ENCODE peak calls at places on chromosomes 5 and 9, in seven cellular contexts. G is Caco-2, F is fibroblast of villous mesenchyme, A is upper lobe of right lung, R is neural progenitor cell, L is retinal pigment epithelial cell, Z is vagina. C is an unnamed sample.

GRCh38 chr5:52811067-52811749 is 23.5 kb downstream of the ITGA1 start:
- DNase-seq in G (no peak), F (peak; percentile 71), A (no peak), R (no peak), L (no peak), Z (no peak), C (no peak)

GRCh38 chr5:74643160-74643562 is 2.6 kb upstream of the ENC1 start:
- DNase-seq in G (peak; percentile 66), F (peak; percentile 96), A (no peak), R (no peak), L (peak; percentile 92), Z (no peak), C (peak; percentile 92)

GRCh38 chr5:95759634-95760033 is 28.5 kb downstream of the RHOBTB3 start:
- DNase-seq in G (peak; percentile 56), F (peak; percentile 87), A (no peak), R (no peak), L (no peak), Z (no peak), C (peak; percentile 54)

GRCh38 chr5:148912146-148912545 is 85.7 kb downstream of the ADRB2 start:
- DNase-seq in G (no peak), F (no peak), A (no peak), R (no peak), L (no peak), Z (no peak), C (no peak)

GRCh38 chr9:136997830-136998234 is 1.5 kb upstream of the CLIC3 start:
- DNase-seq in G (no peak), F (no peak), A (no peak), R (no peak), L (no peak), Z (no peak), C (no peak)

GRCh38 chr9:73079326-73079725 is 72.3 kb upstream of the ANXA1 start:
- DNase-seq in G (no peak), F (no peak), A (no peak), R (no peak), L (no peak), Z (no peak), C (no peak)

GRCh38 chr5:118628672-118629354 is 359.5 kb downstream of the DTWD2 start:
- DNase-seq in G (no peak), F (no peak), A (no peak), R (peak; percentile 53), L (no peak), Z (no peak), C (no peak)

GRCh38 chr9:70602364-70603019 is 188.0 kb upstream of the KLF9 start:
- DNase-seq in G (peak; percentile 26), F (peak; percentile 95), A (no peak), R (peak; percentile 73), L (peak; percentile 77), Z (no peak), C (peak; percentile 49)

GRCh38 chr5:87413116-87413645 is 451 bp upstream of the CCNH start:
- DNase-seq in G (no peak), F (no peak), A (no peak), R (peak; percentile 6), L (no peak), Z (no peak), C (no peak)

GRCh38 chr5:133461796-133462516 is 150.4 kb downstream of the FSTL4 start:
- DNase-seq in G (no peak), F (no peak), A (no peak), R (no peak), L (no peak), Z (no peak), C (no peak)

GRCh38 chr9:72633966-72634365 is 112.6 kb downstream of the TMC1 start:
- DNase-seq in G (no peak), F (peak; percentile 32), A (no peak), R (no peak), L (no peak), Z (no peak), C (no peak)

GRCh38 chr5:31733365-31733764 is 94.4 kb downstream of the PDZD2 start:
- DNase-seq in G (no peak), F (no peak), A (no peak), R (no peak), L (peak; percentile 19), Z (no peak), C (no peak)

GRCh38 chr5:172385661-172386187 is 68.6 kb downstream of the SH3PXD2B start:
- DNase-seq in G (no peak), F (no peak), A (no peak), R (no peak), L (no peak), Z (no peak), C (no peak)

GRCh38 chr5:38463634-38464521 is 92.6 kb downstream of the LIFR start:
- DNase-seq in G (peak; percentile 53), F (peak; percentile 90), A (no peak), R (no peak), L (peak; percentile 34), Z (no peak), C (peak; percentile 91)

GRCh38 chr9:121619566-121619965 is 31.9 kb upstream of the DAB2IP start:
- DNase-seq in G (no peak), F (no peak), A (no peak), R (no peak), L (no peak), Z (no peak), C (no peak)

GRCh38 chr5:61386062-61386800 is 54.2 kb downstream of the ZSWIM6 start:
- DNase-seq in G (no peak), F (peak; percentile 27), A (no peak), R (peak; percentile 18), L (no peak), Z (no peak), C (no peak)

GRCh38 chr9:109817846-109818472 is 38.0 kb downstream of the PALM2AKAP2 start:
- DNase-seq in G (peak; percentile 70), F (peak; percentile 96), A (no peak), R (peak; percentile 94), L (peak; percentile 89), Z (no peak), C (peak; percentile 92)

GRCh38 chr9:133188006-133188842 is 20.8 kb downstream of the OBP2B start:
- DNase-seq in G (peak; percentile 79), F (no peak), A (peak; percentile 64), R (peak; percentile 61), L (no peak), Z (no peak), C (no peak)

GRCh38 chr9:93827545-93828330 is 127.4 kb downstream of the BARX1 start:
- DNase-seq in G (no peak), F (peak; percentile 43), A (peak; percentile 78), R (peak; percentile 83), L (no peak), Z (no peak), C (no peak)

GRCh38 chr5:141668601-141669265 is 13.3 kb downstream of the ARAP3 start:
- DNase-seq in G (no peak), F (no peak), A (no peak), R (no peak), L (no peak), Z (no peak), C (no peak)

GRCh38 chr9:115254781-115255180 is 136.8 kb upstream of the TNC start:
- DNase-seq in G (no peak), F (peak; percentile 37), A (no peak), R (no peak), L (no peak), Z (no peak), C (no peak)

GRCh38 chr9:17942498-17942897 is 363.6 kb downstream of the SH3GL2 start:
- DNase-seq in G (no peak), F (no peak), A (no peak), R (no peak), L (no peak), Z (no peak), C (no peak)

GRCh38 chr9:12414514-12414913 is 278.7 kb upstream of the TYRP1 start:
- DNase-seq in G (no peak), F (no peak), A (no peak), R (no peak), L (peak; percentile 60), Z (no peak), C (peak; percentile 9)

GRCh38 chr5:146699729-146700430 is 178.7 kb downstream of the PPP2R2B start:
- DNase-seq in G (no peak), F (no peak), A (no peak), R (no peak), L (no peak), Z (no peak), C (no peak)

GRCh38 chr5:179821298-179822058 is 773 bp downstream of the SQSTM1 start:
- DNase-seq in G (peak; percentile 90), F (peak; percentile 93), A (peak; percentile 97), R (peak; percentile 81), L (peak; percentile 77), Z (no peak), C (peak; percentile 60)
- TF ChIP-seq CTCF in G (no peak), F (no peak), A (no peak), R (no peak), L (no peak), Z (no peak), C (no peak)

GRCh38 chr5:180806351-180807011 is 3.9 kb upstream of the MGAT1 start:
- DNase-seq in G (no peak), F (no peak), A (no peak), R (no peak), L (no peak), Z (no peak), C (no peak)

GRCh38 chr5:180810210-180811011 is 7.8 kb upstream of the MGAT1 start:
- DNase-seq in G (peak; percentile 96), F (peak; percentile 95), A (peak; percentile 98), R (peak; percentile 97), L (peak; percentile 71), Z (peak; percentile 97), C (no peak)

GRCh38 chr5:180808461-180809000 is 5.9 kb upstream of the MGAT1 start:
- DNase-seq in G (no peak), F (no peak), A (peak; percentile 23), R (no peak), L (no peak), Z (no peak), C (no peak)

GRCh38 chr5:180809403-180810209 is 7.0 kb upstream of the MGAT1 start:
- DNase-seq in G (peak; percentile 96), F (peak; percentile 91), A (no peak), R (peak; percentile 97), L (peak; percentile 73), Z (peak; percentile 96), C (no peak)

GRCh38 chr5:180807654-180808414 is 5.2 kb upstream of the MGAT1 start:
- DNase-seq in G (no peak), F (peak; percentile 70), A (no peak), R (no peak), L (no peak), Z (no peak), C (no peak)
- H3K4me3 ChIP-seq in G (peak overlapping the region; percentile 64), F (peak overlapping the region; percentile 90), A (peak overlapping the region; percentile 64), R (peak overlapping the region; percentile 85), L (peak overlapping the region; percentile 85), Z (peak overlapping the region; percentile 64), C (no peak overlapping the region)

DNA sequence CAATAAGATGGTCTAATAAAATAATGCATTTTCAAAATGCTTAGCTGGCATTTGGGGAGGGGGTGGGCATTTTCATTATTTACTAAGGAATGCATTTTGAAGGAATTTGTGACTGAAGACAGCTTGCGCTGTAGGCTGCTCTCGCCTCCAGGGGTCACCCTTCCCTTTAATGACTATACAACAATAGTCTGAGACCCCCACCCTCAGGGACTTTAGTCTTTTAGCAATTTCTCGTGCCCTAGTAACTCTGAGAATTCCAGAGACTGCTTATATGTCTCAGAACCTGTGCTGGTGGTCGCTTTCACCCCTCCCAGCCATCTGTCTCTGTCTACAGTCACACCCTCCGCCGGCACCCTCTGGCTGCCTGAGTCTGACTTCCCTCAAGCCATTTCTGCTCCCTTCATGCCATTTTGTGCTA is 671.5 kb downstream of the NR2F1-AS1 start:
- DNase-seq in G (no peak), F (no peak), A (no peak), R (peak; percentile 89), L (no peak), Z (no peak), C (no peak)
- TF ChIP-seq CTCF in G (peak; percentile 72), F (peak; percentile 56), A (peak; percentile 34), R (peak; percentile 94), L (peak; percentile 69), Z (no peak), C (peak; percentile 75)

GRCh38 chr5:77210091-77211012 is at the start of gene PDE8B:
- DNase-seq in G (no peak), F (no peak), A (peak; percentile 64), R (peak; percentile 62), L (no peak), Z (no peak), C (no peak)
- H3K4me3 ChIP-seq in G (peak within 1 kb of the TSS; percentile 20), F (peak within 1 kb of the TSS; percentile 44), A (peak within 1 kb of the TSS; percentile 46), R (peak within 1 kb of the TSS; percentile 66), L (peak within 1 kb of the TSS; percentile 26), Z (peak within 1 kb of the TSS; percentile 56), C (peak within 1 kb of the TSS; percentile 30)